ENCODE peak calls at places on chromosomes 12 and 14, in eight cellular contexts. H, E, N, R, T, M, A and U are unnamed samples.
A peak's percentile ranks its signal among the peaks of the same experiment; 100 is the strongest.

GRCh38 chr14:93006484-93007128 is 83.7 kb downstream of the CHGA start:
- DNase-seq in R (no peak), A (no peak), H (peak; percentile 4), N (no peak), M (no peak), E (no peak), T (no peak), U (no peak)

GRCh38 chr12:54240971-54241588 is 38.8 kb downstream of the CBX5 start:
- DNase-seq in R (no peak), A (no peak), E (no peak), M (no peak), N (no peak), H (no peak), T (no peak), U (no peak)

GRCh38 chr12:108850854-108851573 is 6.4 kb downstream of the SSH1 start:
- DNase-seq in R (peak; percentile 65), M (peak; percentile 38), E (no peak), H (peak; percentile 55), N (peak; percentile 66), T (no peak), A (no peak), U (no peak)

GRCh38 chr12:3171195-3171591 is 94.0 kb downstream of the TSPAN9 start:
- DNase-seq in R (no peak), M (no peak), T (no peak), A (no peak), E (no peak), H (peak; percentile 59), N (no peak), U (no peak)

GRCh38 chr14:76056128-76056527 is 70.6 kb downstream of the IFT43 start:
- DNase-seq in N (no peak), T (no peak), H (peak; percentile 1), E (no peak), A (peak; percentile 36), M (no peak), R (no peak), U (no peak)

GRCh38 chr12:130581782-130582181 is 134.3 kb downstream of the RIMBP2 start:
- DNase-seq in A (no peak), N (no peak), T (no peak), M (no peak), R (no peak), H (no peak), E (no peak), U (no peak)

GRCh38 chr14:68910540-68910939 is 68.6 kb downstream of the ACTN1 start:
- DNase-seq in A (no peak), H (peak; percentile 18), M (peak; percentile 32), N (no peak), E (no peak), T (no peak), R (no peak), U (no peak)

GRCh38 chr12:99619389-99620158 is 28.0 kb upstream of the GARIN6 start:
- DNase-seq in H (peak; percentile 72), E (peak; percentile 6), A (peak; percentile 30), R (no peak), N (peak; percentile 8), T (no peak), M (peak; percentile 14), U (no peak)

GRCh38 chr12:2198088-2198501 is 145.3 kb downstream of the CACNA1C start:
- DNase-seq in N (no peak), R (no peak), A (peak; percentile 13), T (no peak), H (peak; percentile 86), E (no peak), M (peak; percentile 78), U (no peak)

GRCh38 chr12:81644503-81644902 is 114.6 kb downstream of the PPFIA2 start:
- DNase-seq in T (no peak), H (peak; percentile 68), E (no peak), A (peak; percentile 19), M (no peak), R (no peak), N (no peak), U (no peak)

GRCh38 chr14:99632410-99633035 is 12.4 kb upstream of the HHIPL1 start:
- DNase-seq in E (no peak), H (no peak), R (no peak), A (no peak), N (no peak), T (no peak), M (no peak), U (no peak)

GRCh38 chr14:51554953-51555352 is 96.8 kb upstream of the FRMD6 start:
- DNase-seq in N (peak; percentile 18), E (no peak), A (no peak), H (peak; percentile 72), T (no peak), R (no peak), M (no peak), U (no peak)

GRCh38 chr12:113359133-113359938 is 949 bp downstream of the PLBD2 start:
- DNase-seq in M (peak; percentile 73), N (no peak), E (no peak), A (no peak), H (no peak), R (peak; percentile 81), T (no peak), U (no peak)

GRCh38 chr12:10365716-10366433 is 24.0 kb downstream of the KLRK1 start:
- DNase-seq in H (peak; percentile 50), M (no peak), A (peak; percentile 30), N (no peak), T (no peak), R (no peak), E (no peak), U (no peak)

GRCh38 chr12:70052476-70052875 is 190.8 kb upstream of the CNOT2 start:
- DNase-seq in N (no peak), R (no peak), E (no peak), M (no peak), H (no peak), A (no peak), T (no peak), U (no peak)

GRCh38 chr12:68521321-68521839 is 89.3 kb upstream of the RAP1B start:
- DNase-seq in A (no peak), H (peak; percentile 60), E (peak; percentile 24), N (no peak), T (no peak), M (no peak), R (no peak), U (no peak)

GRCh38 chr14:38705220-38705619 is 397.8 kb downstream of the SEC23A start:
- DNase-seq in M (no peak), A (no peak), T (no peak), N (no peak), H (no peak), R (no peak), E (no peak), U (no peak)

GRCh38 chr14:26330982-26331381 is 266.9 kb downstream of the NOVA1 start:
- DNase-seq in M (no peak), N (no peak), H (peak; percentile 42), T (no peak), R (no peak), A (no peak), E (no peak), U (no peak)

GRCh38 chr12:41795910-41796309 is 348.8 kb downstream of the GXYLT1 start:
- DNase-seq in R (no peak), M (no peak), T (no peak), A (peak; percentile 27), E (no peak), N (no peak), H (peak; percentile 16), U (no peak)

GRCh38 chr12:104064842-104065441 is 611 bp downstream of the HCFC2 start:
- DNase-seq in M (no peak), H (peak; percentile 18), N (peak; percentile 21), T (no peak), R (peak; percentile 55), A (peak; percentile 15), E (no peak), U (no peak)

GRCh38 chr12:52075409-52075724 is 4.1 kb upstream of the SMIM41 start:
- DNase-seq in A (no peak), R (no peak), M (no peak), E (no peak), N (no peak), H (no peak), T (no peak), U (no peak)